ENCODE peak calls at places on chromosome 16, in nine cellular contexts. One of them, this sample, is unnamed.

GRCh38 chr16:71402674-71403073 is 39.2 kb downstream of the TLE7 start:
- DNase-seq in mesenteric fat pad: no peak
- DNase-seq in EL: no peak
- DNase-seq in body of pancreas: no peak
- DNase-seq in CD8-positive, alpha-beta T cell: no peak
- DNase-seq in astrocyte of the spinal cord: no peak
- DNase-seq in neural crest cell: no peak
- DNase-seq in T-cell: no peak
- DNase-seq in AG20443: no peak
- DNase-seq in this sample: no peak

GRCh38 chr16:55809386-55809785 is 23.5 kb downstream of the CES1 start:
- DNase-seq in EL: no peak
- DNase-seq in AG20443: no peak
- DNase-seq in CD8-positive, alpha-beta T cell: no peak
- DNase-seq in mesenteric fat pad: no peak
- DNase-seq in body of pancreas: no peak
- DNase-seq in astrocyte of the spinal cord: no peak
- DNase-seq in T-cell: peak
- DNase-seq in neural crest cell: no peak
- DNase-seq in this sample: no peak

GRCh38 chr16:65666132-65666869 is 544.4 kb upstream of the CDH11 start:
- DNase-seq in CD8-positive, alpha-beta T cell: no peak
- DNase-seq in EL: no peak
- DNase-seq in AG20443: no peak
- DNase-seq in T-cell: no peak
- DNase-seq in neural crest cell: no peak
- DNase-seq in body of pancreas: no peak
- DNase-seq in mesenteric fat pad: no peak
- DNase-seq in astrocyte of the spinal cord: peak
- DNase-seq in this sample: no peak

GRCh38 chr16:87809150-87809902 is 43.5 kb upstream of the KLHDC4 start:
- DNase-seq in neural crest cell: no peak
- DNase-seq in astrocyte of the spinal cord: no peak
- DNase-seq in CD8-positive, alpha-beta T cell: no peak
- DNase-seq in T-cell: no peak
- DNase-seq in mesenteric fat pad: no peak
- DNase-seq in body of pancreas: no peak
- DNase-seq in EL: no peak
- DNase-seq in AG20443: no peak
- DNase-seq in this sample: no peak

GRCh38 chr16:49463529-49463928 is 89.9 kb downstream of the C16orf78 start:
- DNase-seq in T-cell: peak
- DNase-seq in AG20443: no peak
- DNase-seq in EL: no peak
- DNase-seq in mesenteric fat pad: peak
- DNase-seq in neural crest cell: no peak
- DNase-seq in body of pancreas: peak
- DNase-seq in astrocyte of the spinal cord: no peak
- DNase-seq in CD8-positive, alpha-beta T cell: peak
- DNase-seq in this sample: no peak

GRCh38 chr16:27448531-27449433 is 46.8 kb downstream of the IL21R start:
- DNase-seq in AG20443: no peak
- DNase-seq in EL: no peak
- DNase-seq in T-cell: no peak
- DNase-seq in body of pancreas: no peak
- DNase-seq in neural crest cell: no peak
- DNase-seq in CD8-positive, alpha-beta T cell: no peak
- DNase-seq in astrocyte of the spinal cord: no peak
- DNase-seq in mesenteric fat pad: no peak
- DNase-seq in this sample: no peak

GRCh38 chr16:67356372-67356771 is 29.8 kb downstream of the LRRC36 start:
- DNase-seq in body of pancreas: no peak
- DNase-seq in mesenteric fat pad: no peak
- DNase-seq in CD8-positive, alpha-beta T cell: no peak
- DNase-seq in astrocyte of the spinal cord: no peak
- DNase-seq in neural crest cell: no peak
- DNase-seq in EL: no peak
- DNase-seq in AG20443: no peak
- DNase-seq in T-cell: no peak
- DNase-seq in this sample: no peak

GRCh38 chr16:88810166-88810867 is 1.4 kb downstream of the APRT start:
- DNase-seq in mesenteric fat pad: no peak
- DNase-seq in neural crest cell: no peak
- DNase-seq in AG20443: no peak
- DNase-seq in T-cell: no peak
- DNase-seq in CD8-positive, alpha-beta T cell: no peak
- DNase-seq in EL: peak
- DNase-seq in astrocyte of the spinal cord: no peak
- DNase-seq in body of pancreas: no peak
- DNase-seq in this sample: no peak

GRCh38 chr16:5873221-5873620 is 775.6 kb upstream of the EEF2KMT start:
- DNase-seq in CD8-positive, alpha-beta T cell: no peak
- DNase-seq in AG20443: no peak
- DNase-seq in T-cell: no peak
- DNase-seq in EL: no peak
- DNase-seq in body of pancreas: no peak
- DNase-seq in astrocyte of the spinal cord: no peak
- DNase-seq in neural crest cell: no peak
- DNase-seq in mesenteric fat pad: no peak
- DNase-seq in this sample: no peak

GRCh38 chr16:17830651-17831050 is 359.9 kb upstream of the XYLT1 start:
- DNase-seq in CD8-positive, alpha-beta T cell: no peak
- DNase-seq in mesenteric fat pad: no peak
- DNase-seq in AG20443: peak
- DNase-seq in EL: no peak
- DNase-seq in body of pancreas: no peak
- DNase-seq in T-cell: no peak
- DNase-seq in astrocyte of the spinal cord: no peak
- DNase-seq in neural crest cell: no peak
- DNase-seq in this sample: no peak

GRCh38 chr16:49836668-49837067 is 19.2 kb downstream of the ZNF423 start:
- DNase-seq in mesenteric fat pad: no peak
- DNase-seq in astrocyte of the spinal cord: no peak
- DNase-seq in EL: no peak
- DNase-seq in T-cell: no peak
- DNase-seq in body of pancreas: no peak
- DNase-seq in CD8-positive, alpha-beta T cell: no peak
- DNase-seq in neural crest cell: no peak
- DNase-seq in AG20443: no peak
- DNase-seq in this sample: no peak

GRCh38 chr16:48526058-48526957 is 83.7 kb downstream of the N4BP1 start:
- DNase-seq in AG20443: no peak
- DNase-seq in neural crest cell: no peak
- DNase-seq in EL: no peak
- DNase-seq in astrocyte of the spinal cord: no peak
- DNase-seq in T-cell: no peak
- DNase-seq in mesenteric fat pad: no peak
- DNase-seq in CD8-positive, alpha-beta T cell: no peak
- DNase-seq in body of pancreas: peak
- DNase-seq in this sample: no peak

GRCh38 chr16:4574919-4575705 is 19.0 kb downstream of the C16orf96 start:
- DNase-seq in neural crest cell: no peak
- DNase-seq in T-cell: no peak
- DNase-seq in AG20443: peak
- DNase-seq in body of pancreas: peak
- DNase-seq in astrocyte of the spinal cord: no peak
- DNase-seq in mesenteric fat pad: no peak
- DNase-seq in CD8-positive, alpha-beta T cell: no peak
- DNase-seq in EL: no peak
- DNase-seq in this sample: no peak

GRCh38 chr16:87653234-87653633 is 50.9 kb downstream of the JPH3 start:
- DNase-seq in T-cell: no peak
- DNase-seq in body of pancreas: no peak
- DNase-seq in AG20443: peak
- DNase-seq in EL: no peak
- DNase-seq in astrocyte of the spinal cord: no peak
- DNase-seq in CD8-positive, alpha-beta T cell: no peak
- DNase-seq in mesenteric fat pad: no peak
- DNase-seq in neural crest cell: no peak
- DNase-seq in this sample: no peak

GRCh38 chr16:3036726-3037315 is at the start of gene BICDL2:
- DNase-seq in mesenteric fat pad: no peak
- DNase-seq in body of pancreas: peak
- DNase-seq in astrocyte of the spinal cord: no peak
- DNase-seq in T-cell: no peak
- DNase-seq in EL: no peak
- DNase-seq in AG20443: no peak
- DNase-seq in CD8-positive, alpha-beta T cell: no peak
- DNase-seq in neural crest cell: no peak
- DNase-seq in this sample: no peak

GRCh38 chr16:31466381-31466841 is 5.5 kb upstream of the TGFB1I1 start:
- DNase-seq in neural crest cell: no peak
- DNase-seq in EL: no peak
- DNase-seq in AG20443: no peak
- DNase-seq in astrocyte of the spinal cord: no peak
- DNase-seq in mesenteric fat pad: no peak
- DNase-seq in body of pancreas: no peak
- DNase-seq in T-cell: no peak
- DNase-seq in CD8-positive, alpha-beta T cell: no peak
- DNase-seq in this sample: no peak

GRCh38 chr16:84449156-84450140 is 55.0 kb downstream of the MEAK7 start:
- DNase-seq in astrocyte of the spinal cord: no peak
- DNase-seq in mesenteric fat pad: peak
- DNase-seq in neural crest cell: no peak
- DNase-seq in CD8-positive, alpha-beta T cell: no peak
- DNase-seq in AG20443: no peak
- DNase-seq in T-cell: no peak
- DNase-seq in body of pancreas: no peak
- DNase-seq in EL: no peak
- DNase-seq in this sample: no peak

GRCh38 chr16:85188822-85189672 is 76.8 kb upstream of the CIBAR2 start:
- DNase-seq in body of pancreas: no peak
- DNase-seq in astrocyte of the spinal cord: no peak
- DNase-seq in AG20443: no peak
- DNase-seq in mesenteric fat pad: no peak
- DNase-seq in EL: no peak
- DNase-seq in CD8-positive, alpha-beta T cell: no peak
- DNase-seq in T-cell: no peak
- DNase-seq in neural crest cell: no peak
- DNase-seq in this sample: no peak

GRCh38 chr16:70801611-70802010 is 653 bp upstream of the VAC14 start:
- DNase-seq in T-cell: no peak
- DNase-seq in astrocyte of the spinal cord: no peak
- DNase-seq in CD8-positive, alpha-beta T cell: no peak
- DNase-seq in body of pancreas: no peak
- DNase-seq in EL: no peak
- DNase-seq in mesenteric fat pad: no peak
- DNase-seq in neural crest cell: no peak
- DNase-seq in AG20443: no peak
- DNase-seq in this sample: no peak

GRCh38 chr16:58679763-58680162 is 4.8 kb downstream of the SLC38A7 start:
- DNase-seq in AG20443: peak
- DNase-seq in astrocyte of the spinal cord: no peak
- DNase-seq in body of pancreas: no peak
- DNase-seq in EL: no peak
- DNase-seq in T-cell: no peak
- DNase-seq in CD8-positive, alpha-beta T cell: no peak
- DNase-seq in neural crest cell: no peak
- DNase-seq in mesenteric fat pad: no peak
- DNase-seq in this sample: no peak

This sample was measured in caudate nucleus.